ENCODE peak calls at places on chromosomes 13 and 19, in nine cellular contexts. X is thoracic aorta; K is esophagus squamous epithelium; E is CD8-positive, alpha-beta memory T cell; N is lung; B is CD8-positive, alpha-beta T cell; D is SK-N-SH; Z is CD4-positive, alpha-beta T cell; W is pancreas. V is an unnamed sample. For H3K9me3, the result is how much of the 10 kb centered on the place peaks cover.

GRCh38 chr13:99988469-99989375 is 7.1 kb downstream of the ZIC2 start:
- DNase-seq in N (no peak), D (peak), E (no peak), X (no peak), W (no peak), K (no peak), Z (no peak), B (no peak), V (no peak)

GRCh38 chr19:49210108-49210900 is 52.7 kb downstream of the TRPM4 start:
- DNase-seq in K (no peak), B (no peak), Z (no peak), D (peak), N (no peak), X (no peak), E (no peak), W (peak), V (no peak)

GRCh38 chr19:18091217-18091608 is 4.5 kb upstream of the IL12RB1 start:
- DNase-seq in N (peak), D (no peak), Z (peak), W (no peak), B (peak), X (no peak), K (no peak), E (peak), V (peak)

GRCh38 chr19:17530586-17530985 is 19.1 kb downstream of the PGLS start:
- DNase-seq in Z (no peak), B (no peak), N (no peak), X (no peak), E (no peak), K (no peak), D (no peak), W (no peak), V (no peak)

GRCh38 chr19:35533822-35534521 is 716 bp downstream of the GAPDHS start:
- DNase-seq in Z (peak), D (no peak), E (no peak), X (no peak), B (peak), W (no peak), K (no peak), N (no peak), V (no peak)

GRCh38 chr13:49610176-49610575 is 18.1 kb upstream of the ARL11 start:
- DNase-seq in K (no peak), X (no peak), Z (no peak), N (no peak), B (no peak), W (no peak), D (peak), E (no peak), V (no peak)

GRCh38 chr13:110371550-110372465 is 64.7 kb downstream of the COL4A2 start:
- DNase-seq in E (no peak), Z (no peak), B (no peak), N (no peak), K (no peak), D (peak), W (no peak), X (no peak), V (no peak)

GRCh38 chr19:55383789-55384575 is at the start of gene TMEM238:
- DNase-seq in X (no peak), D (peak), Z (peak), B (peak), K (no peak), N (peak), W (peak), E (no peak), V (peak)

GRCh38 chr13:26878465-26878864 is 117.9 kb upstream of the GPR12 start:
- DNase-seq in B (no peak), N (no peak), E (no peak), D (no peak), X (no peak), Z (no peak), W (no peak), K (no peak), V (no peak)

GRCh38 chr19:3345850-3346460 is 20.4 kb upstream of the NFIC start:
- DNase-seq in Z (no peak), E (no peak), N (no peak), D (no peak), W (no peak), X (no peak), B (no peak), K (no peak), V (no peak)

GRCh38 chr19:56333506-56333905 is 18.9 kb upstream of the ZSCAN5A start:
- DNase-seq in D (peak), B (no peak), W (no peak), X (no peak), N (no peak), E (no peak), Z (no peak), K (no peak), V (peak)

GRCh38 chr19:45038931-45039893 is at the start of gene CLASRP:
- DNase-seq in B (peak), W (peak), K (peak), D (peak), N (peak), X (peak), Z (peak), E (peak), V (peak)

GRCh38 chr13:20499986-20500385 is 25.7 kb downstream of the CRYL1 start:
- DNase-seq in B (no peak), D (no peak), K (no peak), Z (no peak), W (no peak), E (no peak), X (no peak), N (no peak), V (no peak)

GRCh38 chr13:20498659-20499058 is 27.0 kb downstream of the CRYL1 start:
- DNase-seq in X (no peak), B (no peak), N (no peak), D (no peak), W (no peak), E (no peak), Z (no peak), K (no peak), V (no peak)

GRCh38 chr13:20501139-20501538 is 24.5 kb downstream of the CRYL1 start:
- DNase-seq in K (no peak), E (no peak), Z (no peak), N (no peak), X (no peak), D (no peak), B (no peak), W (no peak), V (no peak)

GRCh38 chr13:20503088-20504083 is 22.3 kb downstream of the CRYL1 start:
- DNase-seq in Z (no peak), D (no peak), N (no peak), X (no peak), K (no peak), W (no peak), E (no peak), B (no peak), V (no peak)

DNA sequence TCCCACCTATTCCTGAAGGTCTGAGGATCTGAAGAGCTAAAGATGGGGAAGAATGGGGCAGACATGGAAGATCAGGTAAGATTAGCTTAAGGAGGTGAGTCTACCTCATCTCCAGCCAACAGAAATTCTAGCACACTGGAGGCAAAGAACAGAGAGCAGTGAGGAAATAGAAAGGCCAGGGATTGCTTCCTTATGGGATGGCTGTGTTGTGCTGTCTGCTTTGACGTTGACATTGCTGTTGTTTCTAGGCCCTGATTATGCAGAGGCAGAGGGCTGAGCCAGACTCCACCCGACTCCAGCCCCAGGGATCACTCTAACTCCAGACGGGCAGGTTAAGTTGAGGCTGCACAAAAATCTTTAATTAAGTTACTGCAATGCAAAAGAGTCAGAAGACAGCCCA is 24.1 kb downstream of the CRYL1 start:
- DNase-seq in D (no peak), B (no peak), K (no peak), X (no peak), E (no peak), Z (no peak), N (no peak), W (no peak), V (no peak)
- H3K9me3 ChIP-seq in D (under half), B (under half), K (under half), X (under half), E (under half), Z (under half), N (under half), W (under half), V (under half)

DNA sequence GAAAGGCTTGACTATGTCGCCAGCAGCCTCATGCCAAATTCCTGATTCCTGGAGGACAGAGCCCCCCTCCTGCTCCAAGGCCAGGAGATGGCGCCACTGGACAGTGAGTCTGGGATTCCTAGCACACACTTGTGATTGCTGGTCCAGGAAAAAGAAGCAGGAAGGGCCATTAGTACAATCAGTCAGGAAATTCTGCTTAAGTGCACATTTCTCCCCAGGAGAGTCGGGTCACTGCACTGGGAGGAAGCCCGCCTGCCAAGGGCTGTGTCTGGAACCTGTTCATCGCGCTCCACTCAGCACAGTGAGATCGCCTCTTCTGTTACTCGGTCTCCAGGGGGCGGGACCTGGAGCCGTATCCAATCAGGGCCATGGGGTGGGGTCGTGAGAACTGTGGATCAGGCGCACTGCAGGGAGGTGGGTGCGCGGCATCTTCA is 65.1 kb downstream of the ZNF823 start:
- DNase-seq in Z (no peak), W (peak), X (no peak), B (no peak), E (no peak), D (no peak), N (peak), K (no peak), V (no peak)
- H3K9me3 ChIP-seq in Z (under half), W (under half), X (under half), B (under half), E (under half), D (under half), N (under half), K (under half), V (under half)

DNA sequence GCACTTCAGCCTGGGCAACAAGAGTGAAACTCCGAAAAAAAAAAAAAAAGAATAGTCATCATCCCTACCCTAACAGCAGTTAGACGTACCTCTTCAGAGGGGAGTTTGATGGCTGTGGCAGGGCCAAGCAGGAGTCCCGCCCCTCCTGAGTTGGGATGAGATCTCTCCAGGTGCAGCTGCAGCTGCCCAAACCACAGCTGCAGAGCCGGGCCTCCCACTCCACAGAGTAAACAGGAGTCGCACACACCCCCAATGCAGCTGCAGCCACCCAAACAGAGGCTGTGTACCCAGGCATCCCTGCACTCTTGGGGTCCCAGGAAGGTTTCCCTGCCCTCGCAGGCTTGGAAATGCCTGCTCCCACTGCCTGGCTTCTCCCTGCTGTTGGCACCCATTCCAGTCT is 17.4 kb upstream of the MLLT1 start:
- DNase-seq in B (no peak), N (no peak), K (no peak), W (no peak), X (no peak), Z (no peak), D (no peak), E (no peak), V (no peak)
- H3K9me3 ChIP-seq in B (under half), N (under half), K (under half), W (under half), X (under half), Z (under half), D (under half), E (under half), V (under half)

DNA sequence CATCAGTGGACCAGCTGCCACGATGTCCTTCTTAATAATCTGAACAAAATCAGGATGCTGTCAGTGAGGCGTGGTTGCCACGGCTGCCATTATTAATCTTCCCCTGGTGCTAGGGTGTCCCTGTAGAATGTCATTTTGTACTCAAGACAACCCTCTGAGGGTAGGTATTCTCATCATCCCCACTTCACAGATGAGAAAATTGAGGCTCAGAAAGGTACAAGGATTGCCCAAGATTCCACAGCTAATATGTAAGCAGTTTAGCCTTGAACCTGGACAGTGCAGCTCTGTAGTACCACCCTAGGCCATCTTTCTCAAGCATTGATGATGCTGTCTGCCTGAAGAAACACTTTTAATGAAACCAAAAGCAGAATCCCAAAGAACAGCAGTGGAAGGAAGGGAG is 8.1 kb downstream of the PPP2R1A start:
- DNase-seq in K (no peak), D (no peak), N (no peak), B (no peak), Z (no peak), X (no peak), W (no peak), E (no peak), V (no peak)
- H3K9me3 ChIP-seq in K (under half), D (under half), N (under half), B (under half), Z (under half), X (under half), W (under half), E (under half), V (under half)

DNA sequence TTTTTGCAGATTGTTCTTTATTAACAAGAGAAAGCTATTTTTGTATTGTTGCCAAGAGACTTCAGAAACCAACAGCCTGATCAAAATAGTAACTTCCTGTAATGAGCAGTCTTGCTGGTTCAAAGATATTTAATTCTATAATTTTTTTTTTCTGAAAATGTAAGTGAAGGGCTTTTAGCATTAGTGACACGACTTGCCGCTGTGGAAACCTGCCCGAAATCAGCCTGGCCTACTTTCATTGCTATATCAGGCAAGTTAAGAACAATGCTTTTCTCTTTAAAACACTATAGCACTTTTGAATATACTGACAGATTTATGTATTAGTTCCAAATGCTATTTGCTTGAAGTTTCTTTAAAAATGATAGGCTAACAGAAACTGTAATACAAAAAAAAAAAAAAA is 374.3 kb downstream of the EFNB2 start:
- DNase-seq in E (no peak), B (no peak), X (no peak), N (no peak), K (no peak), Z (no peak), W (no peak), D (no peak), V (no peak)
- H3K9me3 ChIP-seq in E (under half), B (under half), X (under half), N (under half), K (under half), Z (under half), W (under half), D (under half), V (under half)